ENCODE peak calls at places on chromosome X, in seven cellular contexts. One of them, this sample, is unnamed.

GRCh38 chrX:25144043-25144940 is 128.5 kb upstream of the ARX start:
- ATAC-seq in K562: peak; percentile 82
- ATAC-seq in GM23338: peak; percentile 71
- ATAC-seq in GM12878: peak; percentile 69
- ATAC-seq in upper lobe of left lung: peak; percentile 64
- ATAC-seq in HCT116: peak; percentile 69
- ATAC-seq in HepG2: peak; percentile 62
- ATAC-seq in this sample: no peak

GRCh38 chrX:99494668-99495067 is 915.4 kb downstream of the PCDH19 start:
- ATAC-seq in HepG2: no peak
- ATAC-seq in upper lobe of left lung: no peak
- ATAC-seq in GM23338: no peak
- ATAC-seq in HCT116: no peak
- ATAC-seq in K562: no peak
- ATAC-seq in GM12878: no peak
- ATAC-seq in this sample: no peak

GRCh38 chrX:136386821-136387220 is 86.1 kb downstream of the ADGRG4 start:
- ATAC-seq in K562: no peak
- ATAC-seq in HepG2: no peak
- ATAC-seq in GM12878: no peak
- ATAC-seq in GM23338: no peak
- ATAC-seq in upper lobe of left lung: no peak
- ATAC-seq in HCT116: no peak
- ATAC-seq in this sample: no peak

GRCh38 chrX:24536551-24536950 is 71.5 kb downstream of the PDK3 start:
- ATAC-seq in GM12878: no peak
- ATAC-seq in HepG2: no peak
- ATAC-seq in K562: no peak
- ATAC-seq in GM23338: no peak
- ATAC-seq in upper lobe of left lung: no peak
- ATAC-seq in HCT116: no peak
- ATAC-seq in this sample: no peak

GRCh38 chrX:123756320-123756719 is 23.5 kb upstream of the THOC2 start:
- ATAC-seq in GM23338: no peak
- ATAC-seq in K562: no peak
- ATAC-seq in GM12878: no peak
- ATAC-seq in upper lobe of left lung: peak; percentile 58
- ATAC-seq in HepG2: no peak
- ATAC-seq in HCT116: no peak
- ATAC-seq in this sample: peak; percentile 60

GRCh38 chrX:86436116-86436515 is 287.9 kb downstream of the DACH2 start:
- ATAC-seq in HCT116: no peak
- ATAC-seq in GM12878: no peak
- ATAC-seq in K562: no peak
- ATAC-seq in upper lobe of left lung: no peak
- ATAC-seq in GM23338: no peak
- ATAC-seq in HepG2: no peak
- ATAC-seq in this sample: no peak

GRCh38 chrX:102768984-102769761 is 48.6 kb downstream of the GPRASP3 start:
- ATAC-seq in HCT116: peak; percentile 91
- ATAC-seq in GM23338: peak; percentile 90
- ATAC-seq in HepG2: peak; percentile 94
- ATAC-seq in upper lobe of left lung: peak; percentile 92
- ATAC-seq in GM12878: peak; percentile 93
- ATAC-seq in K562: peak; percentile 95
- ATAC-seq in this sample: peak; percentile 86

GRCh38 chrX:31236231-31236630 is 164.4 kb upstream of the FTHL17 start:
- ATAC-seq in GM23338: no peak
- ATAC-seq in GM12878: peak; percentile 59
- ATAC-seq in HepG2: no peak
- ATAC-seq in HCT116: no peak
- ATAC-seq in upper lobe of left lung: no peak
- ATAC-seq in K562: no peak
- ATAC-seq in this sample: no peak

GRCh38 chrX:93875621-93876282 is 201.7 kb downstream of the FAM133A start:
- ATAC-seq in GM12878: no peak
- ATAC-seq in HCT116: no peak
- ATAC-seq in upper lobe of left lung: no peak
- ATAC-seq in K562: no peak
- ATAC-seq in HepG2: no peak
- ATAC-seq in GM23338: no peak
- ATAC-seq in this sample: no peak

GRCh38 chrX:68254738-68255645 is 178.3 kb downstream of the OPHN1 start:
- ATAC-seq in K562: no peak
- ATAC-seq in GM23338: no peak
- ATAC-seq in HCT116: no peak
- ATAC-seq in GM12878: no peak
- ATAC-seq in HepG2: no peak
- ATAC-seq in upper lobe of left lung: no peak
- ATAC-seq in this sample: no peak

GRCh38 chrX:54248309-54248708 is 65.3 kb upstream of the FAM120C start:
- ATAC-seq in upper lobe of left lung: no peak
- ATAC-seq in K562: peak; percentile 51
- ATAC-seq in HepG2: peak; percentile 59
- ATAC-seq in GM23338: no peak
- ATAC-seq in HCT116: peak; percentile 71
- ATAC-seq in GM12878: peak; percentile 60
- ATAC-seq in this sample: no peak

GRCh38 chrX:8044861-8045434 is 117.7 kb upstream of the PNPLA4 start:
- ATAC-seq in GM12878: no peak
- ATAC-seq in GM23338: no peak
- ATAC-seq in K562: no peak
- ATAC-seq in HCT116: no peak
- ATAC-seq in upper lobe of left lung: no peak
- ATAC-seq in HepG2: no peak
- ATAC-seq in this sample: no peak

GRCh38 chrX:12672362-12673106 is 118.7 kb upstream of the PRPS2 start:
- ATAC-seq in HCT116: no peak
- ATAC-seq in GM23338: no peak
- ATAC-seq in upper lobe of left lung: no peak
- ATAC-seq in K562: no peak
- ATAC-seq in HepG2: no peak
- ATAC-seq in GM12878: no peak
- ATAC-seq in this sample: no peak

GRCh38 chrX:64350047-64350446 is 45.2 kb downstream of the MTMR8 start:
- ATAC-seq in GM12878: no peak
- ATAC-seq in HCT116: no peak
- ATAC-seq in HepG2: no peak
- ATAC-seq in upper lobe of left lung: no peak
- ATAC-seq in GM23338: no peak
- ATAC-seq in K562: no peak
- ATAC-seq in this sample: no peak

GRCh38 chrX:115957862-115958490 is 212.6 kb upstream of the AGTR2 start:
- ATAC-seq in HepG2: peak; percentile 94
- ATAC-seq in upper lobe of left lung: no peak
- ATAC-seq in K562: peak; percentile 67
- ATAC-seq in GM23338: peak; percentile 88
- ATAC-seq in GM12878: peak; percentile 56
- ATAC-seq in HCT116: peak; percentile 53
- ATAC-seq in this sample: no peak

GRCh38 chrX:153944800-153945150 is 332 bp upstream of the RENBP start:
- ATAC-seq in upper lobe of left lung: peak; percentile 20
- ATAC-seq in HCT116: no peak
- ATAC-seq in HepG2: no peak
- ATAC-seq in GM12878: peak; percentile 22
- ATAC-seq in K562: peak; percentile 19
- ATAC-seq in GM23338: peak; percentile 1
- ATAC-seq in this sample: no peak

GRCh38 chrX:24424948-24425347 is 40.1 kb upstream of the PDK3 start:
- ATAC-seq in GM12878: no peak
- ATAC-seq in K562: no peak
- ATAC-seq in GM23338: no peak
- ATAC-seq in HepG2: no peak
- ATAC-seq in upper lobe of left lung: peak; percentile 71
- ATAC-seq in HCT116: no peak
- ATAC-seq in this sample: peak; percentile 70

GRCh38 chrX:1435241-1435900 is 17.3 kb downstream of the ASMTL start:
- ATAC-seq in HepG2: peak; percentile 12
- ATAC-seq in upper lobe of left lung: peak; percentile 10
- ATAC-seq in HCT116: no peak
- ATAC-seq in GM23338: no peak
- ATAC-seq in K562: no peak
- ATAC-seq in GM12878: peak; percentile 40
- ATAC-seq in this sample: no peak

GRCh38 chrX:101906136-101906796 is 25.6 kb downstream of the ZMAT1 start:
- ATAC-seq in upper lobe of left lung: no peak
- ATAC-seq in GM12878: no peak
- ATAC-seq in HepG2: no peak
- ATAC-seq in HCT116: no peak
- ATAC-seq in GM23338: no peak
- ATAC-seq in K562: no peak
- ATAC-seq in this sample: no peak

GRCh38 chrX:81316163-81316562 is 114.3 kb downstream of the SH3BGRL start:
- ATAC-seq in HCT116: no peak
- ATAC-seq in K562: no peak
- ATAC-seq in HepG2: no peak
- ATAC-seq in GM23338: no peak
- ATAC-seq in GM12878: no peak
- ATAC-seq in upper lobe of left lung: no peak
- ATAC-seq in this sample: no peak

GRCh38 chrX:1554469-1555210 is 17.7 kb upstream of the P2RY8 start:
- ATAC-seq in HCT116: no peak
- ATAC-seq in upper lobe of left lung: peak; percentile 14
- ATAC-seq in GM23338: no peak
- ATAC-seq in HepG2: no peak
- ATAC-seq in GM12878: peak; percentile 86
- ATAC-seq in K562: no peak
- ATAC-seq in this sample: no peak

GRCh38 chrX:39704590-39704989 is 393.2 kb downstream of the BCOR start:
- ATAC-seq in HCT116: no peak
- ATAC-seq in GM23338: no peak
- ATAC-seq in upper lobe of left lung: no peak
- ATAC-seq in K562: no peak
- ATAC-seq in HepG2: no peak
- ATAC-seq in GM12878: no peak
- ATAC-seq in this sample: no peak

GRCh38 chrX:54819201-54819600 is 11.7 kb downstream of the MAGED2 start:
- ATAC-seq in HepG2: no peak
- ATAC-seq in K562: no peak
- ATAC-seq in HCT116: no peak
- ATAC-seq in GM12878: no peak
- ATAC-seq in GM23338: no peak
- ATAC-seq in upper lobe of left lung: no peak
- ATAC-seq in this sample: no peak

GRCh38 chrX:73390628-73391567 is 56.0 kb upstream of the CDX4 start:
- ATAC-seq in upper lobe of left lung: no peak
- ATAC-seq in K562: no peak
- ATAC-seq in GM23338: no peak
- ATAC-seq in HepG2: no peak
- ATAC-seq in HCT116: no peak
- ATAC-seq in GM12878: no peak
- ATAC-seq in this sample: no peak

GRCh38 chrX:115018944-115019343 is 1.5 kb upstream of the IL13RA2 start:
- ATAC-seq in HCT116: no peak
- ATAC-seq in K562: no peak
- ATAC-seq in HepG2: no peak
- ATAC-seq in GM12878: no peak
- ATAC-seq in upper lobe of left lung: no peak
- ATAC-seq in GM23338: no peak
- ATAC-seq in this sample: no peak

GRCh38 chrX:16839852-16840460 is 30.2 kb downstream of the RBBP7 start:
- ATAC-seq in HCT116: peak; percentile 20
- ATAC-seq in HepG2: no peak
- ATAC-seq in K562: peak; percentile 21
- ATAC-seq in GM23338: peak; percentile 47
- ATAC-seq in upper lobe of left lung: no peak
- ATAC-seq in GM12878: no peak
- ATAC-seq in this sample: peak; percentile 47

GRCh38 chrX:9467751-9468150 is 2.9 kb downstream of the TBL1X start:
- ATAC-seq in HepG2: no peak
- ATAC-seq in HCT116: no peak
- ATAC-seq in GM23338: no peak
- ATAC-seq in K562: no peak
- ATAC-seq in GM12878: no peak
- ATAC-seq in upper lobe of left lung: no peak
- ATAC-seq in this sample: no peak
- TF ChIP-seq POLR2AphosphoS5 in HepG2: no peak
- TF ChIP-seq POLR2AphosphoS5 in HCT116: no peak
- TF ChIP-seq POLR2AphosphoS5 in GM23338: no peak
- TF ChIP-seq POLR2AphosphoS5 in K562: no peak
- TF ChIP-seq POLR2AphosphoS5 in GM12878: no peak
- TF ChIP-seq POLR2AphosphoS5 in upper lobe of left lung: no peak
- TF ChIP-seq POLR2AphosphoS5 in this sample: no peak

GRCh38 chrX:43804021-43804420 is 78.2 kb downstream of the MAOB start:
- ATAC-seq in K562: no peak
- ATAC-seq in GM12878: no peak
- ATAC-seq in HCT116: no peak
- ATAC-seq in upper lobe of left lung: no peak
- ATAC-seq in GM23338: no peak
- ATAC-seq in HepG2: no peak
- ATAC-seq in this sample: no peak

GRCh38 chrX:43809463-43809862 is 72.8 kb downstream of the MAOB start:
- ATAC-seq in K562: no peak
- ATAC-seq in GM23338: no peak
- ATAC-seq in GM12878: no peak
- ATAC-seq in upper lobe of left lung: no peak
- ATAC-seq in HepG2: no peak
- ATAC-seq in HCT116: no peak
- ATAC-seq in this sample: peak; percentile 81

GRCh38 chrX:43808231-43808630 is 74.0 kb downstream of the MAOB start:
- ATAC-seq in HCT116: no peak
- ATAC-seq in HepG2: no peak
- ATAC-seq in K562: no peak
- ATAC-seq in upper lobe of left lung: no peak
- ATAC-seq in GM23338: no peak
- ATAC-seq in GM12878: no peak
- ATAC-seq in this sample: no peak

DNA sequence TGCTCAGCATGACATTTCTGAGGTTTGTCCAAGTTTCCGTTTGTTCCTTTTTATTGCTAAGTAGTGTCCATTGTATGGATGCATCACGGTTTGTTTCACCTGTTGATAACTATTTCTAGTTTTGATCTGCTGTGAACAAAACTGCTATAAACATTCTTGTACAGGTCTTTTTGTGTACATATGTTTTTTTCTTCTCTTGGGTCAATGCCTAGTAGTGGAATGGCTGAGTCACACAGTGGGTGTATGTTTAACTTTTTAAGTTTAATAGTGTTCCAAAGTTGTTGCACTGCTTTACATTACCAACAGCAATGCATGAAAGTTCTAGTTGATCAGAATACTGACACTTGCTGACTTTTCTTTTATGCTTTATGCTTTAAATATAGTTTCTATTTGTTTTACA is 76.7 kb downstream of the MAOB start:
- ATAC-seq in GM12878: no peak
- ATAC-seq in HCT116: no peak
- ATAC-seq in GM23338: no peak
- ATAC-seq in K562: no peak
- ATAC-seq in HepG2: no peak
- ATAC-seq in upper lobe of left lung: no peak
- ATAC-seq in this sample: no peak
- H3K27ac ChIP-seq in GM12878: no peak overlapping the region
- H3K27ac ChIP-seq in HCT116: no peak overlapping the region
- H3K27ac ChIP-seq in GM23338: no peak overlapping the region
- H3K27ac ChIP-seq in K562: no peak overlapping the region
- H3K27ac ChIP-seq in HepG2: no peak overlapping the region
- H3K27ac ChIP-seq in upper lobe of left lung: no peak overlapping the region
- H3K27ac ChIP-seq in this sample: no peak overlapping the region

GRCh38 chrX:46791927-46792825 is 33.3 kb upstream of the SLC9A7 start:
- ATAC-seq in HCT116: peak; percentile 80
- ATAC-seq in GM12878: peak; percentile 75
- ATAC-seq in HepG2: peak; percentile 38
- ATAC-seq in K562: no peak
- ATAC-seq in upper lobe of left lung: peak; percentile 77
- ATAC-seq in GM23338: peak; percentile 61
- ATAC-seq in this sample: no peak
- TF ChIP-seq POLR2AphosphoS5 in HCT116: no peak
- TF ChIP-seq POLR2AphosphoS5 in GM12878: no peak
- TF ChIP-seq POLR2AphosphoS5 in HepG2: no peak
- TF ChIP-seq POLR2AphosphoS5 in K562: no peak
- TF ChIP-seq POLR2AphosphoS5 in upper lobe of left lung: no peak
- TF ChIP-seq POLR2AphosphoS5 in GM23338: no peak
- TF ChIP-seq POLR2AphosphoS5 in this sample: no peak

GRCh38 chrX:56228914-56229313 is 3.2 kb upstream of the KLF8 start:
- ATAC-seq in HepG2: no peak
- ATAC-seq in upper lobe of left lung: peak; percentile 53
- ATAC-seq in K562: no peak
- ATAC-seq in HCT116: no peak
- ATAC-seq in GM23338: no peak
- ATAC-seq in GM12878: no peak
- ATAC-seq in this sample: no peak
- H3K27ac ChIP-seq in HepG2: no peak overlapping the region
- H3K27ac ChIP-seq in upper lobe of left lung: peak overlapping the region; percentile 54
- H3K27ac ChIP-seq in K562: no peak overlapping the region
- H3K27ac ChIP-seq in HCT116: no peak overlapping the region
- H3K27ac ChIP-seq in GM23338: no peak overlapping the region
- H3K27ac ChIP-seq in GM12878: no peak overlapping the region
- H3K27ac ChIP-seq in this sample: no peak overlapping the region